ENCODE peak calls at places on chromosomes 6 and 20, in four cellular contexts. One of them, this sample, is unnamed.

GRCh38 chr6:82963527-82963926 is 102.1 kb downstream of the UBE3D start:
- DNase-seq in GM13977: no peak
- DNase-seq in left cardiac atrium: no peak
- DNase-seq in CD4-positive, alpha-beta memory T cell: no peak
- DNase-seq in this sample: no peak

GRCh38 chr20:53555081-53555480 is 38.6 kb downstream of the ZNF217 start:
- DNase-seq in CD4-positive, alpha-beta memory T cell: no peak
- DNase-seq in left cardiac atrium: no peak
- DNase-seq in GM13977: no peak
- DNase-seq in this sample: no peak

GRCh38 chr6:66599541-66599940 is 892.5 kb upstream of the EYS start:
- DNase-seq in CD4-positive, alpha-beta memory T cell: no peak
- DNase-seq in GM13977: no peak
- DNase-seq in left cardiac atrium: no peak
- DNase-seq in this sample: no peak

GRCh38 chr6:3305216-3305565 is 46.4 kb downstream of the PSMG4 start:
- DNase-seq in left cardiac atrium: no peak
- DNase-seq in CD4-positive, alpha-beta memory T cell: no peak
- DNase-seq in GM13977: no peak
- DNase-seq in this sample: no peak

GRCh38 chr6:31765910-31766794 is 3.7 kb downstream of the SAPCD1 start:
- DNase-seq in left cardiac atrium: no peak
- DNase-seq in CD4-positive, alpha-beta memory T cell: no peak
- DNase-seq in GM13977: no peak
- DNase-seq in this sample: no peak

GRCh38 chr6:125170376-125170775 is 16.8 kb downstream of the TPD52L1 start:
- DNase-seq in GM13977: no peak
- DNase-seq in left cardiac atrium: no peak
- DNase-seq in CD4-positive, alpha-beta memory T cell: no peak
- DNase-seq in this sample: no peak

GRCh38 chr20:23147964-23148720 is 62.0 kb upstream of the CD93 start:
- DNase-seq in GM13977: peak; percentile 42
- DNase-seq in CD4-positive, alpha-beta memory T cell: no peak
- DNase-seq in left cardiac atrium: peak; percentile 73
- DNase-seq in this sample: no peak

GRCh38 chr6:45434401-45434741 is 56.6 kb upstream of the SUPT3H start:
- DNase-seq in GM13977: no peak
- DNase-seq in CD4-positive, alpha-beta memory T cell: no peak
- DNase-seq in left cardiac atrium: no peak
- DNase-seq in this sample: no peak

GRCh38 chr20:16243470-16243869 is 329.8 kb downstream of the KIF16B start:
- DNase-seq in GM13977: no peak
- DNase-seq in CD4-positive, alpha-beta memory T cell: no peak
- DNase-seq in left cardiac atrium: no peak
- DNase-seq in this sample: no peak

GRCh38 chr6:16322666-16323312 is 84.4 kb downstream of the GMPR start:
- DNase-seq in left cardiac atrium: peak; percentile 65
- DNase-seq in CD4-positive, alpha-beta memory T cell: peak; percentile 84
- DNase-seq in GM13977: peak; percentile 80
- DNase-seq in this sample: peak; percentile 86

This sample was measured in NCI-H774.